ENCODE peak calls at places on chromosome 20, in seven cellular contexts. G is adrenal gland, W is lower leg skin, J is transverse colon, Z is A549, X is heart left ventricle, E is breast epithelium. R is an unnamed sample.

GRCh38 chr20:40233401-40233800 is 455.6 kb downstream of the MAFB start:
- DNase-seq in G (no peak), W (no peak), J (no peak), Z (no peak), X (no peak), E (no peak), R (no peak)

GRCh38 chr20:56736285-56736857 is 107.3 kb downstream of the TFAP2C start:
- DNase-seq in G (no peak), W (no peak), J (no peak), Z (no peak), X (no peak), E (no peak), R (no peak)

GRCh38 chr20:50794846-50795634 is at the start of gene BCAS4:
- DNase-seq in G (peak; percentile 76), W (peak; percentile 92), J (peak; percentile 84), Z (peak; percentile 84), X (peak; percentile 65), E (peak; percentile 70), R (peak; percentile 84)

GRCh38 chr20:5786930-5787826 is 37.0 kb downstream of the SHLD1 start:
- DNase-seq in G (peak; percentile 38), W (peak; percentile 64), J (no peak), Z (peak; percentile 57), X (peak; percentile 43), E (no peak), R (no peak)

GRCh38 chr20:11553603-11554002 is 364.1 kb upstream of the BTBD3 start:
- DNase-seq in G (no peak), W (no peak), J (no peak), Z (peak; percentile 29), X (no peak), E (no peak), R (no peak)

GRCh38 chr20:63697357-63697867 is 960 bp downstream of the TNFRSF6B start:
- DNase-seq in G (peak; percentile 25), W (peak; percentile 76), J (peak; percentile 8), Z (no peak), X (no peak), E (no peak), R (no peak)

GRCh38 chr20:47825011-47825762 is 39.9 kb upstream of the SULF2 start:
- DNase-seq in G (no peak), W (no peak), J (no peak), Z (no peak), X (no peak), E (no peak), R (no peak)

GRCh38 chr20:36824142-36824940 is 50.8 kb upstream of the DSN1 start:
- DNase-seq in G (no peak), W (no peak), J (no peak), Z (no peak), X (no peak), E (no peak), R (no peak)

GRCh38 chr20:62818592-62819493 is 2.0 kb downstream of the COL9A3 start:
- DNase-seq in G (no peak), W (no peak), J (peak; percentile 56), Z (no peak), X (peak; percentile 84), E (no peak), R (peak; percentile 82)

GRCh38 chr20:33393609-33394008 is 7.7 kb downstream of the CDK5RAP1 start:
- DNase-seq in G (no peak), W (no peak), J (no peak), Z (no peak), X (no peak), E (no peak), R (no peak)

GRCh38 chr20:36462440-36463211 is 78.7 kb upstream of the MYL9 start:
- DNase-seq in G (peak; percentile 59), W (peak; percentile 93), J (peak; percentile 43), Z (no peak), X (peak; percentile 89), E (no peak), R (peak; percentile 87)

GRCh38 chr20:63498950-63499332 is at the start of gene EEF1A2:
- DNase-seq in G (peak; percentile 68), W (no peak), J (no peak), Z (no peak), X (peak; percentile 81), E (no peak), R (no peak)

GRCh38 chr20:62632575-62632974 is 9.7 kb upstream of the SLCO4A1 start:
- DNase-seq in G (no peak), W (no peak), J (no peak), Z (no peak), X (no peak), E (no peak), R (no peak)

GRCh38 chr20:41276317-41276751 is 41.2 kb downstream of the ZHX3 start:
- DNase-seq in G (no peak), W (no peak), J (no peak), Z (no peak), X (peak; percentile 30), E (no peak), R (no peak)

GRCh38 chr20:10157539-10157938 is 61.1 kb upstream of the SNAP25 start:
- DNase-seq in G (no peak), W (no peak), J (no peak), Z (no peak), X (no peak), E (no peak), R (no peak)

GRCh38 chr20:49768204-49769124 is 44.2 kb upstream of the SLC9A8 start:
- DNase-seq in G (peak; percentile 63), W (peak; percentile 89), J (peak; percentile 56), Z (peak; percentile 98), X (peak; percentile 36), E (peak; percentile 95), R (no peak)

GRCh38 chr20:11777861-11778570 is 139.7 kb upstream of the BTBD3 start:
- DNase-seq in G (no peak), W (no peak), J (no peak), Z (no peak), X (no peak), E (no peak), R (no peak)

GRCh38 chr20:50776122-50776795 is 18.6 kb upstream of the BCAS4 start:
- DNase-seq in G (no peak), W (peak; percentile 31), J (no peak), Z (no peak), X (no peak), E (peak; percentile 4), R (no peak)

GRCh38 chr20:34891166-34892062 is 15.0 kb downstream of the ACSS2 start:
- DNase-seq in G (no peak), W (no peak), J (no peak), Z (no peak), X (no peak), E (no peak), R (no peak)

GRCh38 chr20:7375905-7376304 is 564.4 kb downstream of the HAO1 start:
- DNase-seq in G (no peak), W (no peak), J (no peak), Z (peak; percentile 31), X (no peak), E (no peak), R (no peak)

DNA sequence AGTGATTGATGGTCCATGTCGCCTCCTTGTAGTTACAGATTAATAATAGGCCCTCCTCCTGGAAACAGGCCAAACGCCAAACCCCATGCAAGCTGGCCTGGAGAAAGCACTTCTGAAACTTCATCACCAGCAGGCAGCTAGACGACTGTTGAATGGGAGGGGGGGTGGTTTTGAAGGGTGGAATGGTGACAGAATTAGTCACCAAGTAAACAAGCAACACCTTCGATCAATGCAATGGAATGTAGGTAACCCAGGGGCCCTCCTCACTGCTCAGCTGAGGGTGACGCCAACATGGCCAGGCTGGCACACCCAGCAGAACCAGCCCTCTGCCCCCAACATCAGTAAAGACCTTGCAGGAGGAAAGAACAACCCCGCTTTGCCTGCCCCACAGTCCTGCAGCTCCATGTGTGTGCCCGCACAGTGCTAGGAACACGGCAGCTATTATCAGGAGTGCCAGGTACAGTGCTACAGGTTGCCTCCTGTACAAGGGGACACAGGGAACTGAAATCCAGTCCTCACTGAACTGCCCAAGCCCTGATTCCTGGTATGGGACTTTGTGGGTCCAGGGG is 2.7 kb downstream of the BCAS1 start:
- DNase-seq in G (no peak), W (no peak), J (peak; percentile 82), Z (peak; percentile 98), X (peak; percentile 55), E (peak; percentile 67), R (peak; percentile 28)
- TF ChIP-seq POLR2A in G (no peak), W (no peak), J (peak; percentile 78), Z (no peak), X (no peak), E (no peak), R (peak; percentile 25)

DNA sequence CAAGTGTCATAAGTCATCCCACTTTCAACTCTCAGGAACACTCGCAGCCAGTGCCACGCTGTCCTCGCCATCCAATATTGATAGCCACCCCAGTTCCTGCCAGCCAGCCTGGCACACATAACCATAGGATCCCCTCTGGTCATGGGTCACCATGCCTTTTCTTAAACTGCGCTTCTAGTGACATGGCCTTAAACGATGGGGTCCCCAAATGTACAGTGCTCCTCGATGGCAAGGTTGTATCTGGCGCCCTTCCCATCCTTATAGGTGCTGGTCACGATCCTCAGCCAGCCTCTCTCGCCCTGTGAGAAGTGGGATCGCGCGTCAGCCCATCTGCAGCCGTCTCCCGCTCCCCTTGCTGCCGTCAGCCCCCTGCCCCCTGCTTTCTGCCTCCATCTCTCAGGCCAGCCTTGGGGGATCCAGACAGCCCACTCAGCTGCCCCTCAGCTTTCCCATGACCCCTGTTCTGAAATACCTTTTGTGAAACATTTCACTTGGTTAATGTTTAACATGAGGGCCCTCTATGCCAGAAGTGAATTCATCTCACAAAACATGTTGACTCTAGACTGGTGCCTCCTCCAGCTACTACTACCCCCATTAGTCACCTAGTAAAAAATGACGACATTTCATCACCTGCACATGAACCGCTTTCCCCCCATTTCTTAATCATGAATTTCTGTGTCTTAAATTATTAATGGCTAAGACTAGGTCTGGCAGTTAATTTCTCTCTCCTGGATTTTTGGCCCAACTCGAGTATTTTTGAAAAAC is 11.4 kb downstream of the CTSZ start:
- DNase-seq in G (no peak), W (no peak), J (no peak), Z (peak; percentile 39), X (peak; percentile 20), E (no peak), R (peak; percentile 42)
- TF ChIP-seq POLR2A in G (no peak), W (no peak), J (no peak), Z (no peak), X (no peak), E (no peak), R (no peak)

GRCh38 chr20:19757973-19758887 is at the start of gene RIN2:
- DNase-seq in G (peak; percentile 86), W (peak; percentile 98), J (peak; percentile 92), Z (peak; percentile 96), X (peak; percentile 96), E (peak; percentile 89), R (peak; percentile 96)
- TF ChIP-seq POLR2A in G (no peak), W (no peak), J (peak; percentile 79), Z (peak; percentile 47), X (peak; percentile 44), E (peak; percentile 49), R (no peak)

GRCh38 chr20:58978351-58979190 is 2.5 kb upstream of the NELFCD start:
- DNase-seq in G (no peak), W (peak; percentile 65), J (no peak), Z (no peak), X (no peak), E (no peak), R (no peak)

GRCh38 chr20:58981564-58982364 is 708 bp downstream of the NELFCD start:
- DNase-seq in G (no peak), W (peak; percentile 87), J (no peak), Z (peak; percentile 31), X (no peak), E (no peak), R (no peak)

GRCh38 chr20:58982406-58983114 is 1.5 kb downstream of the NELFCD start:
- DNase-seq in G (peak; percentile 1), W (peak; percentile 77), J (no peak), Z (no peak), X (no peak), E (no peak), R (no peak)

GRCh38 chr20:58984691-58985090 is 3.6 kb downstream of the NELFCD start:
- DNase-seq in G (peak; percentile 13), W (peak; percentile 74), J (no peak), Z (no peak), X (no peak), E (no peak), R (no peak)

GRCh38 chr20:58980711-58981563 is at the start of gene NELFCD:
- DNase-seq in G (peak; percentile 91), W (peak; percentile 96), J (peak; percentile 93), Z (peak; percentile 90), X (peak; percentile 91), E (peak; percentile 76), R (peak; percentile 87)
- TF ChIP-seq POLR2A in G (peak; percentile 57), W (no peak), J (peak; percentile 52), Z (peak; percentile 64), X (peak; percentile 88), E (no peak), R (peak; percentile 79)

R was measured in upper lobe of left lung.